ENCODE peak calls at places on chromosomes 1 and 21, in five cellular contexts. One of them, this sample, is unnamed.

GRCh38 chr21:38167345-38167744 is 89.4 kb upstream of the KCNJ15 start:
- DNase-seq in H1: no peak
- DNase-seq in A549: no peak
- DNase-seq in endothelial cell of umbilical vein: no peak
- DNase-seq in HCT116: no peak
- DNase-seq in this sample: no peak

GRCh38 chr1:2921970-2922686 is 99.1 kb upstream of the ACTRT2 start:
- DNase-seq in endothelial cell of umbilical vein: no peak
- DNase-seq in A549: peak
- DNase-seq in HCT116: peak
- DNase-seq in H1: no peak
- DNase-seq in this sample: peak

GRCh38 chr1:157734328-157734727 is 33.8 kb upstream of the FCRL3 start:
- DNase-seq in HCT116: no peak
- DNase-seq in A549: no peak
- DNase-seq in endothelial cell of umbilical vein: no peak
- DNase-seq in H1: no peak
- DNase-seq in this sample: peak

GRCh38 chr1:110495926-110496600 is 22.9 kb downstream of the KCNA10 start:
- DNase-seq in A549: peak
- DNase-seq in endothelial cell of umbilical vein: peak
- DNase-seq in H1: peak
- DNase-seq in HCT116: peak
- DNase-seq in this sample: peak

GRCh38 chr1:201708085-201708512 is 120.9 kb upstream of the IPO9 start:
- DNase-seq in HCT116: no peak
- DNase-seq in endothelial cell of umbilical vein: no peak
- DNase-seq in A549: no peak
- DNase-seq in H1: no peak
- DNase-seq in this sample: peak

GRCh38 chr1:37776946-37777516 is 12.1 kb upstream of the EPHA10 start:
- DNase-seq in endothelial cell of umbilical vein: no peak
- DNase-seq in HCT116: no peak
- DNase-seq in H1: no peak
- DNase-seq in A549: no peak
- DNase-seq in this sample: no peak

GRCh38 chr1:30283199-30283962 is 440.0 kb downstream of the MATN1 start:
- DNase-seq in HCT116: no peak
- DNase-seq in A549: no peak
- DNase-seq in H1: no peak
- DNase-seq in endothelial cell of umbilical vein: no peak
- DNase-seq in this sample: no peak

GRCh38 chr1:62131093-62131725 is 63.4 kb upstream of the L1TD1 start:
- DNase-seq in A549: peak
- DNase-seq in HCT116: no peak
- DNase-seq in endothelial cell of umbilical vein: peak
- DNase-seq in H1: no peak
- DNase-seq in this sample: peak

GRCh38 chr1:79044974-79045650 is 38.6 kb upstream of the ADGRL4 start:
- DNase-seq in endothelial cell of umbilical vein: no peak
- DNase-seq in HCT116: peak
- DNase-seq in A549: no peak
- DNase-seq in H1: peak
- DNase-seq in this sample: peak

GRCh38 chr1:245258271-245258920 is 103.6 kb downstream of the KIF26B start:
- DNase-seq in H1: no peak
- DNase-seq in HCT116: no peak
- DNase-seq in endothelial cell of umbilical vein: no peak
- DNase-seq in A549: no peak
- DNase-seq in this sample: no peak

GRCh38 chr1:27366411-27367159 is at the start of gene MAP3K6:
- DNase-seq in HCT116: peak
- DNase-seq in endothelial cell of umbilical vein: peak
- DNase-seq in A549: peak
- DNase-seq in H1: no peak
- DNase-seq in this sample: peak

GRCh38 chr1:81155131-81155530 is 645.6 kb upstream of the ADGRL2 start:
- DNase-seq in H1: no peak
- DNase-seq in HCT116: no peak
- DNase-seq in endothelial cell of umbilical vein: no peak
- DNase-seq in A549: no peak
- DNase-seq in this sample: no peak

GRCh38 chr1:81160696-81161095 is 640.0 kb upstream of the ADGRL2 start:
- DNase-seq in A549: no peak
- DNase-seq in H1: no peak
- DNase-seq in endothelial cell of umbilical vein: no peak
- DNase-seq in HCT116: no peak
- DNase-seq in this sample: no peak

GRCh38 chr1:81157686-81158085 is 643.0 kb upstream of the ADGRL2 start:
- DNase-seq in A549: no peak
- DNase-seq in H1: no peak
- DNase-seq in HCT116: no peak
- DNase-seq in endothelial cell of umbilical vein: no peak
- DNase-seq in this sample: no peak

GRCh38 chr1:81158592-81158991 is 642.1 kb upstream of the ADGRL2 start:
- DNase-seq in H1: no peak
- DNase-seq in HCT116: no peak
- DNase-seq in endothelial cell of umbilical vein: peak
- DNase-seq in A549: no peak
- DNase-seq in this sample: no peak
- H3K4me3 ChIP-seq in H1: no peak
- H3K4me3 ChIP-seq in HCT116: no peak
- H3K4me3 ChIP-seq in endothelial cell of umbilical vein: no peak
- H3K4me3 ChIP-seq in A549: no peak
- H3K4me3 ChIP-seq in this sample: no peak

DNA sequence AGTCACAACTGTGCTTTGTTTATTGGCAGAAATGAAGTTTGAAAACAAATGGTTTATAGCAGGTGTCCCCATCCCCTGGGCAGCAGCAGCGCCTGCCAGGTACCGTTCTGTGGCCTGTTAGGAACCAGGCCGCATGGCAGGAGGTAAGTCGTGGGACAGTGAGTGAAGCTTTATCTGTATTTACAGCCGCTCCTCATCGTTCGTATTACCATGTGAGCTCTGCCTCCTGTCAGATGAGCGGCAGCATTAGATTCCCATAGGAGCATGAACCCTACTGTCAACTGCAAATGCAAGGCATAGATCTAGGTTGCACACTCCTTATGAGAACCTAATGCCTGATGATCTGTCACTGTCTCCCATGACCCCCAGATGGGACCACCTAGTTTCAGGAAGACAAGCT is 63.4 kb upstream of the SOD1 start:
- DNase-seq in endothelial cell of umbilical vein: no peak
- DNase-seq in A549: no peak
- DNase-seq in H1: no peak
- DNase-seq in HCT116: no peak
- DNase-seq in this sample: no peak
- TF ChIP-seq CTCF in endothelial cell of umbilical vein: no peak
- TF ChIP-seq CTCF in A549: no peak
- TF ChIP-seq CTCF in H1: no peak
- TF ChIP-seq CTCF in HCT116: no peak
- TF ChIP-seq CTCF in this sample: no peak

GRCh38 chr1:10979483-10979920 is 33.0 kb upstream of the TARDBP start:
- DNase-seq in H1: no peak
- DNase-seq in endothelial cell of umbilical vein: peak
- DNase-seq in HCT116: no peak
- DNase-seq in A549: no peak
- DNase-seq in this sample: peak
- TF ChIP-seq MAX in H1: peak
- TF ChIP-seq MAX in endothelial cell of umbilical vein: peak
- TF ChIP-seq MAX in HCT116: no peak
- TF ChIP-seq MAX in A549: no peak
- TF ChIP-seq MAX in this sample: peak

GRCh38 chr1:162538815-162539431 is 22.6 kb upstream of the UAP1 start:
- DNase-seq in A549: no peak
- DNase-seq in H1: no peak
- DNase-seq in endothelial cell of umbilical vein: peak
- DNase-seq in HCT116: peak
- DNase-seq in this sample: no peak
- H3K4me3 ChIP-seq in A549: no peak
- H3K4me3 ChIP-seq in H1: no peak
- H3K4me3 ChIP-seq in endothelial cell of umbilical vein: no peak
- H3K4me3 ChIP-seq in HCT116: peak
- H3K4me3 ChIP-seq in this sample: no peak

GRCh38 chr1:167599839-167600581 is 30.0 kb upstream of the RCSD1 start:
- DNase-seq in endothelial cell of umbilical vein: peak
- DNase-seq in H1: no peak
- DNase-seq in A549: no peak
- DNase-seq in HCT116: peak
- DNase-seq in this sample: peak
- TF ChIP-seq CTCF in endothelial cell of umbilical vein: peak
- TF ChIP-seq CTCF in H1: no peak
- TF ChIP-seq CTCF in A549: peak
- TF ChIP-seq CTCF in HCT116: peak
- TF ChIP-seq CTCF in this sample: peak

DNA sequence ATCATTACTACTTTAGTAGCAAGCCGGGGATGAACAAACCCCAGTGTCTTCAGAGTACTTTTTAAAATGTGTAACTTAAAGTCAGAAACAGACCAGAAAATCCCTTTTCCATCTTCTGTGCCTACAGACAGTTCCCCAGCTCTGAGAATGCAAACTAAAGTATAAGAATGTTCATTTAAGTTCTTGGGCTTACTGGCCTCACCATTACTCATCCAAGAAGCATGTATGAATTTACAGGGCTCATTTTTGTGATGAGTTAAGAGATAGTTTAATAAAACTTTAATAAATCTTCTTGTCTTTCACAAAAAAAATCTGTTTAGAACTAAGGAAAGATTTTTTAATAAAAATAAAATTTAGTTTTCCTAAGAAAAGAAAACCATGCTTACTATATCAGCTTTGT is 4.6 kb downstream of the LPGAT1 start:
- DNase-seq in H1: no peak
- DNase-seq in endothelial cell of umbilical vein: no peak
- DNase-seq in HCT116: no peak
- DNase-seq in A549: no peak
- DNase-seq in this sample: no peak
- TF ChIP-seq MAX in H1: no peak
- TF ChIP-seq MAX in endothelial cell of umbilical vein: no peak
- TF ChIP-seq MAX in HCT116: no peak
- TF ChIP-seq MAX in A549: no peak
- TF ChIP-seq MAX in this sample: no peak

GRCh38 chr1:212415107-212415841 is 588 bp upstream of the PACC1 start:
- DNase-seq in A549: no peak
- DNase-seq in HCT116: no peak
- DNase-seq in H1: no peak
- DNase-seq in endothelial cell of umbilical vein: no peak
- DNase-seq in this sample: peak
- H3K4me3 ChIP-seq in A549: peak
- H3K4me3 ChIP-seq in HCT116: peak
- H3K4me3 ChIP-seq in H1: peak
- H3K4me3 ChIP-seq in endothelial cell of umbilical vein: no peak
- H3K4me3 ChIP-seq in this sample: peak

DNA sequence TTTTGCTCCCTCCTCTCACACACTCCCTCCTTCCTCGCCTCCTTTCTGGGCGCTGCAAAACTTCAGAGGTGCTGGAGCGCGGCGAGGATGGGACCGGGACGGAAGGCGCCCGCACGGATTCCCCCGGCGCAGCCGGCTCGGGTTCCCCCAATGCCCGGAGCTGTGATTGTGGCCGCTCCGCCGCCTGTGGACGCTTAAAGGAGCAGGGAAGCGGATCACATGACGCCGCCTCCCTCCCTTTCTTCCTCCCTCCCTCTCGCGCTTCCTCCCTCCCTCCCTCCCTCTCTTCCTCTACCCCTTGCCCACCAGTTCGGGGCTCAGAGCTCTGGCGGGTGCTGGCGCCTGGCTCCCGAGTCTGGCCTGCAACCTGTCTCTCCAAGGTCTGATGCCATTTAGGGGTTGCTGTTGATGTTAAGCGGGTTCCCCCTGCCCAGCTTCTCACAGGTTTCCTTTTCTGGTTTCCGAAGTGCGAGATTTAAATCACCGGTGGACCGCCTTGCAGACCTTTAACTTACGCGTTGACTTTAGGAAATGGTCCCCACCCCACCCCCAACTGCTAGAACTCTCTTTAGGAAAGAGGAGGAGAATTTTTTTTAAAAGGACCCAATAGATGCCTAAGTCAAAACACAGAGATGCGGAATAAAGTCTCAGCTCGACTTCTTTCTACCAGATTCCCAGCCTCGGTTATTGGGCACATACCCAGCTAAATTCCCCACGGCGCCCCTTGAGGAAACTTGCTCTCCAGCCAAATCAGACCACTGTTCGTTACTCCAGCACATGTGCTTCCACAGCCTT is at the start of gene WLS:
- DNase-seq in HCT116: peak
- DNase-seq in endothelial cell of umbilical vein: peak
- DNase-seq in A549: peak
- DNase-seq in H1: no peak
- DNase-seq in this sample: no peak
- TF ChIP-seq CTCF in HCT116: peak
- TF ChIP-seq CTCF in endothelial cell of umbilical vein: peak
- TF ChIP-seq CTCF in A549: no peak
- TF ChIP-seq CTCF in H1: no peak
- TF ChIP-seq CTCF in this sample: no peak

This sample was measured in NB4.